ENCODE peak calls at places on chromosome 7, in four cellular contexts. E is left ventricle myocardium inferior, M is pancreas, Z is adrenal gland. T is an unnamed sample. For H3K4me1, the result is how much of the 10 kb centered on the place peaks cover.

GRCh38 chr7:140992422-140992821 is 22.3 kb downstream of the MRPS33 start:
- DNase-seq in E (no peak), M (no peak), Z (no peak), T (no peak)

GRCh38 chr7:39501358-39501757 is 64.8 kb upstream of the YAE1 start:
- DNase-seq in E (no peak), M (no peak), Z (no peak), T (no peak)

GRCh38 chr7:158811461-158811860 is 17.8 kb downstream of the ESYT2 start:
- DNase-seq in E (no peak), M (peak), Z (peak), T (no peak)

GRCh38 chr7:110071219-110071618 is 1019.7 kb upstream of the LRRN3 start:
- DNase-seq in E (no peak), M (no peak), Z (no peak), T (no peak)

GRCh38 chr7:26659121-26659520 is 205.3 kb downstream of the SKAP2 start:
- DNase-seq in E (no peak), M (no peak), Z (no peak), T (no peak)

GRCh38 chr7:30276203-30276900 is 8.0 kb upstream of the ZNRF2 start:
- DNase-seq in E (no peak), M (no peak), Z (peak), T (no peak)

GRCh38 chr7:142961595-142961972 is 579 bp downstream of the KEL start:
- DNase-seq in E (no peak), M (no peak), Z (no peak), T (no peak)

GRCh38 chr7:107891619-107892366 is 810 bp downstream of the DLD start:
- DNase-seq in E (no peak), M (no peak), Z (no peak), T (no peak)

GRCh38 chr7:157445956-157446295 is 109.1 kb downstream of the DNAJB6 start:
- DNase-seq in E (no peak), M (no peak), Z (no peak), T (no peak)

GRCh38 chr7:125127304-125127703 is 197.7 kb upstream of the POT1 start:
- DNase-seq in E (no peak), M (no peak), Z (no peak), T (no peak)

GRCh38 chr7:100867796-100868485 is 754 bp downstream of the TRIP6 start:
- DNase-seq in E (no peak), M (no peak), Z (no peak), T (peak)

GRCh38 chr7:131400833-131401593 is 73.3 kb downstream of the MKLN1 start:
- DNase-seq in E (no peak), M (no peak), Z (no peak), T (no peak)

GRCh38 chr7:55157347-55158105 is 138.7 kb downstream of the EGFR start:
- DNase-seq in E (peak), M (no peak), Z (no peak), T (no peak)

GRCh38 chr7:35550831-35551230 is 144.1 kb downstream of the HERPUD2 start:
- DNase-seq in E (no peak), M (no peak), Z (no peak), T (no peak)

GRCh38 chr7:86477343-86477742 is 166.4 kb upstream of the GRM3 start:
- DNase-seq in E (no peak), M (no peak), Z (no peak), T (no peak)

GRCh38 chr7:149624006-149624405 is 126.4 kb upstream of the ZNF746 start:
- DNase-seq in E (no peak), M (peak), Z (peak), T (peak)

GRCh38 chr7:29469984-29470557 is 93.6 kb upstream of the PRR15 start:
- DNase-seq in E (no peak), M (no peak), Z (no peak), T (no peak)

GRCh38 chr7:117827861-117828260 is 45.4 kb downstream of the CTTNBP2 start:
- DNase-seq in E (no peak), M (no peak), Z (no peak), T (no peak)

GRCh38 chr7:44581426-44581906 is 565 bp downstream of the TMED4 start:
- DNase-seq in E (no peak), M (peak), Z (peak), T (peak)

GRCh38 chr7:125195156-125195555 is 265.5 kb upstream of the POT1 start:
- DNase-seq in E (no peak), M (no peak), Z (no peak), T (no peak)

GRCh38 chr7:82015751-82016150 is 245.9 kb upstream of the HGF start:
- DNase-seq in E (no peak), M (no peak), Z (no peak), T (no peak)

GRCh38 chr7:17564678-17565209 is 266.3 kb downstream of the AHR start:
- DNase-seq in E (no peak), M (no peak), Z (no peak), T (no peak)

GRCh38 chr7:116955801-116956514 is 2.7 kb downstream of the ST7 start:
- DNase-seq in E (no peak), M (peak), Z (peak), T (no peak)

GRCh38 chr7:148894596-148894995 is 10.5 kb upstream of the EZH2 start:
- DNase-seq in E (no peak), M (no peak), Z (no peak), T (no peak)

GRCh38 chr7:131157530-131158243 is 170.0 kb upstream of the MKLN1 start:
- DNase-seq in E (no peak), M (peak), Z (peak), T (no peak)

GRCh38 chr7:79050592-79050991 is 402.9 kb downstream of the MAGI2 start:
- DNase-seq in E (no peak), M (no peak), Z (peak), T (no peak)

GRCh38 chr7:12031186-12031585 is 179.9 kb upstream of the TMEM106B start:
- DNase-seq in E (no peak), M (no peak), Z (no peak), T (no peak)

GRCh38 chr7:475425-475728 is 44.3 kb downstream of the PDGFA start:
- DNase-seq in E (no peak), M (no peak), Z (no peak), T (no peak)

GRCh38 chr7:93569189-93569588 is 5.3 kb downstream of the CALCR start:
- DNase-seq in E (no peak), M (no peak), Z (no peak), T (no peak)

GRCh38 chr7:85673881-85674280 is 487.0 kb upstream of the SEMA3D start:
- DNase-seq in E (no peak), M (no peak), Z (no peak), T (no peak)

GRCh38 chr7:69826283-69826682 is 228.0 kb downstream of the AUTS2 start:
- DNase-seq in E (no peak), M (no peak), Z (no peak), T (no peak)

GRCh38 chr7:69820479-69821192 is 222.4 kb downstream of the AUTS2 start:
- DNase-seq in E (no peak), M (no peak), Z (no peak), T (no peak)

GRCh38 chr7:69823151-69823744 is 225.0 kb downstream of the AUTS2 start:
- DNase-seq in E (no peak), M (no peak), Z (no peak), T (no peak)

GRCh38 chr7:69827140-69827919 is 229.1 kb downstream of the AUTS2 start:
- DNase-seq in E (no peak), M (no peak), Z (no peak), T (no peak)

DNA sequence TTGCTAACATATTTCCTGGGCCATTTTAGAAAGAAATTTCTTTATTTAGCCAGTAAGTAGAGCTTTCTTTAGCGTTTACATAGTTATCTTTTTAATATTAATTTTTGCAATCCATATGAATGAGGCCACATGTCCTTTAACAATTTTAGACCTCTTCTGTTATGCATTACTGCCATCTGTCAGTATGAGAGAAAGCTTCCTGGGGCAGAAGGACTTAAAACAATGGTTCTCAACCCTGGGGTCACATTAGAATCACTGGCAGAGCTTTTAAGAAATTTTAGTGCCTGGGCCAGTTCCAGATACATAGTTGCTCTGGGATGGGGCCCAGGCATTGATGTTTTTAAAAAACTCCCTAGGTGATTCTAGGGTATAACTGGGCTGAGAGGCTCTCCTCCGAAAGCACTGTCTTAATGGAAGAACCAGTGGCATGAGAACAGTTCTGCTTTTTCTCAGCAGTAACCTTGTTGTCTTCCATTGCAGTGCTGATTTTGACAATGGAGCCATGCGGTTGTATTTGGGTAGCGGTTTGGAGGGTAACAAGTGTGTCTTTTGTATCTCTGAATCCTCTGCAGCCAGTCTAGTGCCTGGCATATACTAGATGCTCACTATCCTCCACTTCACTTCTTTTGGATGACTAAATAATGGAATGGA is 226.9 kb downstream of the AUTS2 start:
- DNase-seq in E (no peak), M (no peak), Z (no peak), T (no peak)
- TF ChIP-seq CTCF in E (peak), M (no peak), Z (no peak), T (no peak)

GRCh38 chr7:48617508-48617907 is 306.8 kb upstream of the CDC14C start:
- DNase-seq in E (no peak), M (no peak), Z (no peak), T (no peak)
- H3K4me3 ChIP-seq in E (no peak), M (no peak), Z (no peak), T (no peak)

DNA sequence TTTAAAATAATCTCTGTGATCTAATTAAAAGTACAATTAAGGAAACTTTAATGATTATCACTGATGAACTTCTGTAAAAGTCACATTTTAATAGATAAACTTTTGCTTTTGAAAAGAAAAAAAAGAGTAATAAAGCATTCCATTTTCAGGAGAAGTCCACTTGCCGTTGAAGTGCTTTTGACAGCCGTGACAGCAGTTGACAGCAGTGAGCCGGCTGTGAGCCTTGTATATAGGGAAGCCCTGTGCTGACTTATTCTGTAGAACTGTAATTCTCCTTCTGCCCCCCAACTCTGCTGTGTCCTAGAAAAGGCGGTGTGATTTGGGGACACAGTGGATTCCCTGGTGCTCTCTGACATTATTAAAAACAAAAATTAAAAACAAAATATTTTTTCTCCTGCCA is 78.0 kb downstream of the POM121L12 start:
- DNase-seq in E (no peak), M (no peak), Z (no peak), T (no peak)
- H3K4me1 ChIP-seq in E (under half), M (under half), Z (under half), T (under half)

GRCh38 chr7:74615933-74616780 is 41.4 kb upstream of the GTF2I start:
- DNase-seq in E (no peak), M (no peak), Z (no peak), T (no peak)

GRCh38 chr7:74606909-74607255 is 50.6 kb upstream of the GTF2I start:
- DNase-seq in E (no peak), M (no peak), Z (no peak), T (no peak)

GRCh38 chr7:74606101-74606908 is 51.2 kb upstream of the GTF2I start:
- DNase-seq in E (peak), M (peak), Z (peak), T (peak)

GRCh38 chr7:74612015-74612829 is 45.3 kb upstream of the GTF2I start:
- DNase-seq in E (no peak), M (peak), Z (peak), T (no peak)
- TF ChIP-seq CTCF in E (no peak), M (no peak), Z (no peak), T (no peak)

DNA sequence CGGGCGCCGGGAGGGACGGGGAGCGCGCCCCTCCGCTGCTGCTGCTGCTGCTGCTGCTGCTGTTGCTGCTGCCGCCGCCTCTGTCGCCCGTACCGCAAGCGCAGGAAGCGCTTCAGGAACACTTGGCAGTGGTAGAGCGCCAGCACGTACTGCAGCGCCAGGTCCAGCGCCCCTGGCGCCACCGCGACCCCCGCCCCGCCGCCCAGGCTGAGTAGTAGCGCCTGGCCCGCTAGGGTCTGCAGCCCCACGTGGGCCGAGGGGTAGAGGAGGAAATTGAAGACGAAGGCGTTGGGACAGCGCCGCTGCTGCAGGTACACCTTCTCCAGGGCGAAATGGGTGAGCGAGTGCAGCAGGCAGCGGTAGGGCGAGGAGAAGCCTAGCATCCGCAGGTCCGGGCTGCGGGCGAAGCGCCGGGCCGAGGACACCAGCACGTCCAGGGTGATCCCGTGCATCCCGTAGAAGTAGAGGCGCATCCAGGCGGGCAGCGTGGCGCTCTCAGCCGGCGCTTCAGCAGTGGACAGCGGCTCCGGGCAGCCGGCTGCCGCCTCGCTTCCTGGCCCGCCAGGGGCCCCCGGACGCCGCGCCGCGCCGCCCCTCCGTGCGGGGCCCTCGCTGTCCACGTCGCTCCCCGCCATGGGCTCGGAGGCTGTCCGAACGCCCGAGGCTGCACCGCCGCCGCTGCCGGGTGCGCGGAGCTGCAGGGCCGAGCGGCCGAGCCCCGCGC is at the start of gene TMEM229A:
- DNase-seq in E (peak), M (peak), Z (peak), T (peak)
- H3K4me3 ChIP-seq in E (peak), M (peak), Z (peak), T (no peak)

T was measured in mucosa of descending colon.